ENCODE peak calls at places on chromosome 4, in seven cellular contexts. J, X, Y, D, F, H and U are unnamed samples.

GRCh38 chr4:2797545-2798305 is 4.8 kb downstream of the SH3BP2 start:
- DNase-seq in H (no peak), Y (no peak), D (peak), X (no peak), F (peak), J (no peak), U (peak)

GRCh38 chr4:167233523-167234387 is 539 bp downstream of the SPOCK3 start:
- DNase-seq in F (no peak), Y (no peak), J (no peak), H (peak), X (no peak), D (no peak), U (no peak)

GRCh38 chr4:75710246-75710645 is 14.1 kb upstream of the USO1 start:
- DNase-seq in J (no peak), H (peak), Y (no peak), D (no peak), X (no peak), F (no peak), U (no peak)

GRCh38 chr4:149841686-149842085 is 26.0 kb upstream of the IQCM start:
- DNase-seq in F (no peak), J (no peak), D (no peak), H (no peak), X (no peak), Y (no peak), U (no peak)

GRCh38 chr4:15234101-15234500 is 193.7 kb upstream of the C1QTNF7 start:
- DNase-seq in D (no peak), H (peak), J (no peak), F (no peak), X (no peak), Y (no peak), U (no peak)

GRCh38 chr4:35772291-35772690 is 472.0 kb downstream of the ARAP2 start:
- DNase-seq in J (no peak), F (no peak), D (no peak), H (no peak), X (no peak), Y (no peak), U (no peak)

GRCh38 chr4:128980816-128981326 is 112.5 kb downstream of the SCLT1 start:
- DNase-seq in D (no peak), X (no peak), H (no peak), Y (no peak), F (peak), J (no peak), U (no peak)

GRCh38 chr4:150007512-150007911 is 70.7 kb upstream of the DCLK2 start:
- DNase-seq in J (no peak), H (no peak), X (no peak), D (no peak), Y (no peak), F (no peak), U (no peak)

GRCh38 chr4:151139814-151140213 is 40.4 kb downstream of the RPS3A start:
- DNase-seq in J (no peak), H (no peak), D (no peak), X (no peak), F (no peak), Y (no peak), U (no peak)